ENCODE peak calls at places on chromosomes 5 and 9, in six cellular contexts. One of them, this sample, is unnamed.

GRCh38 chr5:169435506-169436230 is 134.7 kb upstream of the SLIT3 start:
- DNase-seq in endodermal cell: no peak
- DNase-seq in stomach: no peak
- DNase-seq in fibroblast of pulmonary artery: peak
- DNase-seq in mesothelial cell of epicardium: no peak
- DNase-seq in AG10803: peak
- DNase-seq in this sample: no peak

GRCh38 chr5:4882186-4882585 is 257.9 kb upstream of the ADAMTS16 start:
- DNase-seq in endodermal cell: no peak
- DNase-seq in stomach: no peak
- DNase-seq in fibroblast of pulmonary artery: no peak
- DNase-seq in mesothelial cell of epicardium: no peak
- DNase-seq in AG10803: no peak
- DNase-seq in this sample: no peak

GRCh38 chr9:93629920-93630319 is 53.5 kb downstream of the PHF2 start:
- DNase-seq in endodermal cell: no peak
- DNase-seq in stomach: no peak
- DNase-seq in fibroblast of pulmonary artery: no peak
- DNase-seq in mesothelial cell of epicardium: peak
- DNase-seq in AG10803: no peak
- DNase-seq in this sample: no peak

GRCh38 chr5:172280937-172281336 is 2.6 kb downstream of the UBTD2 start:
- DNase-seq in endodermal cell: no peak
- DNase-seq in stomach: no peak
- DNase-seq in fibroblast of pulmonary artery: no peak
- DNase-seq in mesothelial cell of epicardium: no peak
- DNase-seq in AG10803: peak
- DNase-seq in this sample: no peak

GRCh38 chr5:154761062-154761740 is 6.0 kb downstream of the LARP1 start:
- DNase-seq in endodermal cell: peak
- DNase-seq in stomach: no peak
- DNase-seq in fibroblast of pulmonary artery: no peak
- DNase-seq in mesothelial cell of epicardium: no peak
- DNase-seq in AG10803: no peak
- DNase-seq in this sample: no peak

GRCh38 chr5:130289132-130290088 is 385.1 kb downstream of the CHSY3 start:
- DNase-seq in endodermal cell: no peak
- DNase-seq in stomach: no peak
- DNase-seq in fibroblast of pulmonary artery: peak
- DNase-seq in mesothelial cell of epicardium: no peak
- DNase-seq in AG10803: peak
- DNase-seq in this sample: no peak

GRCh38 chr9:137446851-137447471 is 5.8 kb upstream of the ENTPD8 start:
- DNase-seq in endodermal cell: no peak
- DNase-seq in stomach: no peak
- DNase-seq in fibroblast of pulmonary artery: no peak
- DNase-seq in mesothelial cell of epicardium: no peak
- DNase-seq in AG10803: peak
- DNase-seq in this sample: no peak

GRCh38 chr9:135277219-135278201 is 190.0 kb downstream of the OLFM1 start:
- DNase-seq in endodermal cell: no peak
- DNase-seq in stomach: no peak
- DNase-seq in fibroblast of pulmonary artery: no peak
- DNase-seq in mesothelial cell of epicardium: no peak
- DNase-seq in AG10803: no peak
- DNase-seq in this sample: no peak

GRCh38 chr9:126965077-126965476 is 50.5 kb downstream of the RALGPS1 start:
- DNase-seq in endodermal cell: peak
- DNase-seq in stomach: no peak
- DNase-seq in fibroblast of pulmonary artery: no peak
- DNase-seq in mesothelial cell of epicardium: no peak
- DNase-seq in AG10803: no peak
- DNase-seq in this sample: no peak

GRCh38 chr9:133202688-133203453 is 6.2 kb downstream of the OBP2B start:
- DNase-seq in endodermal cell: no peak
- DNase-seq in stomach: peak
- DNase-seq in fibroblast of pulmonary artery: no peak
- DNase-seq in mesothelial cell of epicardium: peak
- DNase-seq in AG10803: no peak
- DNase-seq in this sample: no peak

GRCh38 chr5:86118542-86118941 is 499.2 kb upstream of the COX7C start:
- DNase-seq in endodermal cell: no peak
- DNase-seq in stomach: no peak
- DNase-seq in fibroblast of pulmonary artery: no peak
- DNase-seq in mesothelial cell of epicardium: no peak
- DNase-seq in AG10803: no peak
- DNase-seq in this sample: no peak

GRCh38 chr5:107658528-107658927 is 12.2 kb downstream of the EFNA5 start:
- DNase-seq in endodermal cell: no peak
- DNase-seq in stomach: no peak
- DNase-seq in fibroblast of pulmonary artery: no peak
- DNase-seq in mesothelial cell of epicardium: no peak
- DNase-seq in AG10803: no peak
- DNase-seq in this sample: no peak

GRCh38 chr5:171614511-171614910 is 171.1 kb upstream of the SMIM23 start:
- DNase-seq in endodermal cell: no peak
- DNase-seq in stomach: no peak
- DNase-seq in fibroblast of pulmonary artery: no peak
- DNase-seq in mesothelial cell of epicardium: no peak
- DNase-seq in AG10803: no peak
- DNase-seq in this sample: no peak

GRCh38 chr5:176644878-176645670 is 2.2 kb upstream of the TSPAN17 start:
- DNase-seq in endodermal cell: no peak
- DNase-seq in stomach: no peak
- DNase-seq in fibroblast of pulmonary artery: no peak
- DNase-seq in mesothelial cell of epicardium: no peak
- DNase-seq in AG10803: no peak
- DNase-seq in this sample: no peak

GRCh38 chr9:18710089-18710488 is 236.1 kb downstream of the ADAMTSL1 start:
- DNase-seq in endodermal cell: peak
- DNase-seq in stomach: no peak
- DNase-seq in fibroblast of pulmonary artery: no peak
- DNase-seq in mesothelial cell of epicardium: no peak
- DNase-seq in AG10803: peak
- DNase-seq in this sample: no peak

GRCh38 chr5:173789031-173789920 is 98.9 kb upstream of the CPEB4 start:
- DNase-seq in endodermal cell: no peak
- DNase-seq in stomach: peak
- DNase-seq in fibroblast of pulmonary artery: peak
- DNase-seq in mesothelial cell of epicardium: no peak
- DNase-seq in AG10803: peak
- DNase-seq in this sample: peak

GRCh38 chr9:89597711-89598707 is 6.8 kb upstream of the GADD45G start:
- DNase-seq in endodermal cell: peak
- DNase-seq in stomach: peak
- DNase-seq in fibroblast of pulmonary artery: peak
- DNase-seq in mesothelial cell of epicardium: peak
- DNase-seq in AG10803: peak
- DNase-seq in this sample: peak

GRCh38 chr9:107293555-107294085 is 10.5 kb downstream of the RAD23B start:
- DNase-seq in endodermal cell: no peak
- DNase-seq in stomach: no peak
- DNase-seq in fibroblast of pulmonary artery: no peak
- DNase-seq in mesothelial cell of epicardium: no peak
- DNase-seq in AG10803: no peak
- DNase-seq in this sample: no peak

DNA sequence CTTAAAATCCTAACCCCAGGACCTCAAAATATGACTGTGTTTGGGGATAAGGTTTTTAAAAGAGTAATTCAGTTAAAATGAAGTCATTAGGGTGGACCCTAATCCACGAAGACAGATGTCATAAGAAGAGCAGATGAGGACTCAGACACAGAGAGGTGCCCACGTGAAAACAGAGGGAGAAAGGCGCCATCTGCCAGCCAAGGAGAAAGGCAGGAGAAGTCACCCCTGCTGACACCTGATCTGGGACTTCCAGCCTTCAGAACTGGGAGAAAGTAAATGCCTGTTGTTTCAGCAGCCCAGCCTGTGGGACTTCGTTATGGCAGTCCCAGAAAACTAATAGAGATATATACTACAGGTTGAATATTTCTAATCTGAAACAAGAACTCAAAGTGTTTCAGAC is 67.4 kb downstream of the ROR2 start:
- DNase-seq in endodermal cell: peak
- DNase-seq in stomach: no peak
- DNase-seq in fibroblast of pulmonary artery: no peak
- DNase-seq in mesothelial cell of epicardium: no peak
- DNase-seq in AG10803: no peak
- DNase-seq in this sample: no peak
- TF ChIP-seq CTCF in endodermal cell: peak
- TF ChIP-seq CTCF in stomach: no peak
- TF ChIP-seq CTCF in fibroblast of pulmonary artery: no peak
- TF ChIP-seq CTCF in mesothelial cell of epicardium: no peak
- TF ChIP-seq CTCF in AG10803: peak
- TF ChIP-seq CTCF in this sample: peak

DNA sequence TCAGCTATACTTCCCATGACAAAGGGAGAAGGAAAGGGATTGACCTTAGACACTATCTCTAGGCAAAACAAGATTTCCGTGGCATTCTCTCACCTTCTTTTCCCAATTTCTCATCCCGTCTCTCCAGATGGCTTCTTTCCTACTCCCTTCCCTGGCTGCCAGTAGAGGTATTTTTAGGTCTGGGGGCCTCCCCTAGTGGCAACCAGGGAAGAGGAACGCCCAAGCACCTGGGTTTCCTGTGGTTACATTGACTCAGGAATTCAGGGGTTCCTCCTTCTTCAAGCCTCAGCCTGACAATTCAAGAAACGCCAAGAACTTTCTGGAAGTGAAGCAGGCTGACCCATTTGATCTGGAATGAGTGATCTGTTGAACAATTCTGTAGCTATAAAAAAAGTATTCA is 111.5 kb upstream of the OSMR start:
- DNase-seq in endodermal cell: peak
- DNase-seq in stomach: no peak
- DNase-seq in fibroblast of pulmonary artery: no peak
- DNase-seq in mesothelial cell of epicardium: no peak
- DNase-seq in AG10803: no peak
- DNase-seq in this sample: no peak
- TF ChIP-seq CTCF in endodermal cell: peak
- TF ChIP-seq CTCF in stomach: no peak
- TF ChIP-seq CTCF in fibroblast of pulmonary artery: no peak
- TF ChIP-seq CTCF in mesothelial cell of epicardium: no peak
- TF ChIP-seq CTCF in AG10803: no peak
- TF ChIP-seq CTCF in this sample: no peak

GRCh38 chr9:20188616-20189212 is 399.9 kb upstream of the SLC24A2 start:
- DNase-seq in endodermal cell: no peak
- DNase-seq in stomach: no peak
- DNase-seq in fibroblast of pulmonary artery: no peak
- DNase-seq in mesothelial cell of epicardium: no peak
- DNase-seq in AG10803: no peak
- DNase-seq in this sample: no peak

GRCh38 chr9:20189871-20190270 is 401.0 kb upstream of the SLC24A2 start:
- DNase-seq in endodermal cell: peak
- DNase-seq in stomach: no peak
- DNase-seq in fibroblast of pulmonary artery: no peak
- DNase-seq in mesothelial cell of epicardium: no peak
- DNase-seq in AG10803: no peak
- DNase-seq in this sample: no peak

GRCh38 chr9:20187318-20187717 is 398.5 kb upstream of the SLC24A2 start:
- DNase-seq in endodermal cell: no peak
- DNase-seq in stomach: no peak
- DNase-seq in fibroblast of pulmonary artery: no peak
- DNase-seq in mesothelial cell of epicardium: no peak
- DNase-seq in AG10803: no peak
- DNase-seq in this sample: no peak

GRCh38 chr9:20186823-20187222 is 398.0 kb upstream of the SLC24A2 start:
- DNase-seq in endodermal cell: no peak
- DNase-seq in stomach: no peak
- DNase-seq in fibroblast of pulmonary artery: no peak
- DNase-seq in mesothelial cell of epicardium: no peak
- DNase-seq in AG10803: no peak
- DNase-seq in this sample: no peak

DNA sequence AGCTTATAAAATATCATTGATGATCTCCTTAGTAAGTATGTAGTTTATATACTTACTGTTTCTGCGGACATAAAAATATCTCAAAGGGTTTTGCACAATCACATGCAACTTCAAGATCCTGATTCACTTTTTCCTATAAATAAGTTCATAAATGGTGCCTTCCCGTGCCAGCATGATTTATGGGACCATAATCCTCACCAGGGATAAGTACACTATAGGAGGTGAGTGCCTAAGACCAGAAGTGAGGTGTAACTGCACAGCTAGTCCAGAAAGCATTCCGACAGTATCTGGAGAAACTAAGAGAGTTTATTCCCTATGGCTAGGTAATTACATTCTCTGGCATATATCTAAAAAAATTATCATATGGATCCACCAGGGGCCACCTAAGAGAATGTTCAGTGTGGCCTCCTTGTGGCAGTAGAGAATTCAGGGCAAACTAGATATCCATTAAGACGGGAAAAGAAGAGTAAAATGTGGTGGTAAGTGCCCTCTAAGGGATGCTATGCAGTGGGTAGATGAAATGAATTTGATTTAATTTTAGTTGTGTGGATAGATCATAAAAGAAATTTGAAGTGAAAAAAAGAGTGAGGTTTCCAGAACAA is 402.5 kb upstream of the SLC24A2 start:
- DNase-seq in endodermal cell: no peak
- DNase-seq in stomach: no peak
- DNase-seq in fibroblast of pulmonary artery: no peak
- DNase-seq in mesothelial cell of epicardium: no peak
- DNase-seq in AG10803: no peak
- DNase-seq in this sample: no peak
- TF ChIP-seq CTCF in endodermal cell: peak
- TF ChIP-seq CTCF in stomach: no peak
- TF ChIP-seq CTCF in fibroblast of pulmonary artery: no peak
- TF ChIP-seq CTCF in mesothelial cell of epicardium: no peak
- TF ChIP-seq CTCF in AG10803: no peak
- TF ChIP-seq CTCF in this sample: no peak

GRCh38 chr5:71454913-71455312 is 538 bp upstream of the BDP1 start:
- DNase-seq in endodermal cell: no peak
- DNase-seq in stomach: no peak
- DNase-seq in fibroblast of pulmonary artery: no peak
- DNase-seq in mesothelial cell of epicardium: no peak
- DNase-seq in AG10803: no peak
- DNase-seq in this sample: no peak

GRCh38 chr5:71456362-71456743 is 902 bp downstream of the BDP1 start:
- DNase-seq in endodermal cell: no peak
- DNase-seq in stomach: no peak
- DNase-seq in fibroblast of pulmonary artery: no peak
- DNase-seq in mesothelial cell of epicardium: no peak
- DNase-seq in AG10803: no peak
- DNase-seq in this sample: no peak

GRCh38 chr5:71457106-71457505 is 1.7 kb downstream of the BDP1 start:
- DNase-seq in endodermal cell: no peak
- DNase-seq in stomach: no peak
- DNase-seq in fibroblast of pulmonary artery: no peak
- DNase-seq in mesothelial cell of epicardium: no peak
- DNase-seq in AG10803: no peak
- DNase-seq in this sample: no peak

GRCh38 chr5:71452876-71453275 is 2.6 kb upstream of the BDP1 start:
- DNase-seq in endodermal cell: no peak
- DNase-seq in stomach: no peak
- DNase-seq in fibroblast of pulmonary artery: no peak
- DNase-seq in mesothelial cell of epicardium: no peak
- DNase-seq in AG10803: no peak
- DNase-seq in this sample: no peak

GRCh38 chr5:71455427-71456361 is at the start of gene BDP1:
- DNase-seq in endodermal cell: peak
- DNase-seq in stomach: peak
- DNase-seq in fibroblast of pulmonary artery: peak
- DNase-seq in mesothelial cell of epicardium: peak
- DNase-seq in AG10803: peak
- DNase-seq in this sample: peak
- TF ChIP-seq CTCF in endodermal cell: peak
- TF ChIP-seq CTCF in stomach: peak
- TF ChIP-seq CTCF in fibroblast of pulmonary artery: peak
- TF ChIP-seq CTCF in mesothelial cell of epicardium: peak
- TF ChIP-seq CTCF in AG10803: peak
- TF ChIP-seq CTCF in this sample: peak

GRCh38 chr5:133319905-133320520 is 268.2 kb downstream of the HSPA4 start:
- DNase-seq in endodermal cell: peak
- DNase-seq in stomach: no peak
- DNase-seq in fibroblast of pulmonary artery: peak
- DNase-seq in mesothelial cell of epicardium: no peak
- DNase-seq in AG10803: no peak
- DNase-seq in this sample: no peak
- TF ChIP-seq CTCF in endodermal cell: no peak
- TF ChIP-seq CTCF in stomach: no peak
- TF ChIP-seq CTCF in fibroblast of pulmonary artery: peak
- TF ChIP-seq CTCF in mesothelial cell of epicardium: no peak
- TF ChIP-seq CTCF in AG10803: peak
- TF ChIP-seq CTCF in this sample: peak